ENCODE peak calls at places on chromosomes 3 and 15, in seven cellular contexts. A is astrocyte, E is cardiac fibroblast, F is mammary epithelial cell, D is NB4, C is kidney, P is cardiac muscle cell. K is an unnamed sample.

GRCh38 chr3:181761906-181762305 is 50.2 kb downstream of the SOX2 start:
- DNase-seq in E (no peak), C (no peak), D (no peak), F (no peak), P (no peak), A (no peak), K (no peak)

GRCh38 chr3:33438284-33438668 is 1.9 kb downstream of the UBP1 start:
- DNase-seq in F (peak; percentile 58), P (peak; percentile 12), C (no peak), A (peak; percentile 47), D (peak; percentile 52), E (peak; percentile 51), K (peak; percentile 73)

GRCh38 chr15:57472861-57473260 is 96.6 kb downstream of the CGNL1 start:
- DNase-seq in D (no peak), A (peak; percentile 29), E (no peak), P (no peak), C (no peak), F (no peak), K (peak; percentile 73)

GRCh38 chr3:53159415-53160135 is 1.4 kb upstream of the PRKCD start:
- DNase-seq in A (no peak), E (peak; percentile 66), F (no peak), C (no peak), P (no peak), D (no peak), K (no peak)

GRCh38 chr3:42159706-42160472 is 68.7 kb downstream of the TRAK1 start:
- DNase-seq in D (no peak), A (no peak), C (peak; percentile 90), F (peak; percentile 79), E (peak; percentile 35), P (peak; percentile 89), K (peak; percentile 28)

GRCh38 chr3:126487151-126487771 is 11.6 kb upstream of the ZXDC start:
- DNase-seq in A (no peak), D (peak; percentile 85), C (peak; percentile 62), E (peak; percentile 13), P (no peak), F (peak; percentile 60), K (peak; percentile 12)

GRCh38 chr15:76105911-76106310 is 46.1 kb downstream of the TMEM266 start:
- DNase-seq in A (no peak), D (no peak), C (no peak), E (no peak), F (no peak), P (no peak), K (no peak)

GRCh38 chr3:141815667-141816066 is 52.5 kb downstream of the GRK7 start:
- DNase-seq in A (no peak), C (no peak), D (no peak), F (no peak), P (no peak), E (no peak), K (no peak)

GRCh38 chr3:150222190-150222548 is 185.9 kb upstream of the TSC22D2 start:
- DNase-seq in E (no peak), C (no peak), D (no peak), F (no peak), P (no peak), A (no peak), K (no peak)

GRCh38 chr3:49671291-49672288 is 2.6 kb upstream of the APEH start:
- DNase-seq in C (peak; percentile 76), A (no peak), D (peak; percentile 77), F (peak; percentile 61), P (peak; percentile 78), E (peak; percentile 70), K (peak; percentile 51)

GRCh38 chr3:119292666-119293065 is 1.5 kb upstream of the ARHGAP31 start:
- DNase-seq in D (no peak), C (no peak), F (no peak), E (no peak), P (no peak), A (no peak), K (no peak)

GRCh38 chr15:45378149-45378912 is at the start of gene GATM:
- DNase-seq in P (peak; percentile 84), A (peak; percentile 76), E (peak; percentile 80), F (peak; percentile 75), D (peak; percentile 38), C (peak; percentile 94), K (peak; percentile 79)

GRCh38 chr15:79090487-79091203 is at the start of gene RASGRF1:
- DNase-seq in E (no peak), C (no peak), A (no peak), F (peak; percentile 30), P (peak; percentile 28), D (no peak), K (no peak)

GRCh38 chr3:188832961-188833615 is 338.7 kb upstream of the TPRG1 start:
- DNase-seq in C (no peak), E (peak; percentile 46), P (no peak), F (peak; percentile 84), D (no peak), A (no peak), K (peak; percentile 44)

GRCh38 chr3:142963266-142964149 is at the start of gene PAQR9:
- DNase-seq in E (no peak), F (no peak), P (peak; percentile 62), D (peak; percentile 53), C (no peak), A (peak; percentile 14), K (no peak)

GRCh38 chr3:159322322-159322939 is 520.6 kb downstream of the MFSD1 start:
- DNase-seq in D (peak; percentile 46), C (peak; percentile 31), F (no peak), P (peak; percentile 52), A (no peak), E (peak; percentile 25), K (peak; percentile 20)

GRCh38 chr15:98292442-98293240 is 332.1 kb downstream of the ARRDC4 start:
- DNase-seq in D (peak; percentile 60), F (peak; percentile 20), E (peak; percentile 2), P (peak; percentile 70), A (no peak), C (no peak), K (peak; percentile 3)

GRCh38 chr3:195035345-195036202 is 235.4 kb downstream of the XXYLT1 start:
- DNase-seq in A (no peak), E (no peak), C (peak; percentile 64), D (peak; percentile 32), P (no peak), F (no peak), K (no peak)
- TF ChIP-seq CTCF in A (no peak), E (no peak), C (no peak), D (peak; percentile 22), P (peak; percentile 27), F (no peak), K (no peak)

DNA sequence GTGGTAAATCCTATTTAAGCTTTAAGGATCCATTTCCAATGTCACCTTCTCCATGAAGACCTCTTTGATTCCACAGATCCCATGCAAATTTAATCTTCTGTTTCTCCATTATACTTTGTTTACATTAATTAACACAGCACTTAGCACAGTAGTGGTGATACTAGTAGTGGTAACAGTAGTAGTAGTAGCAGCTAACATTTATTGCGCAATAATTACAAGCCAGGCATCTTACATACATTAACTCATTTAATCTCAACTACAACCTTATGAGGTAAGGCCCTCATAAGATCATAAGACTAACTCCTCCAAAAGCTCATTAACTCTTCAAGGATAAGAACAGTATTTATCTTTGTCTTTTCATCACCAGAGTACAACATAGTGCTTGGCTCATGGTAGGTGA is 54.8 kb upstream of the FSIP1 start:
- DNase-seq in C (no peak), D (no peak), F (no peak), P (no peak), A (no peak), E (no peak), K (no peak)
- H3K4me3 ChIP-seq in C (no peak overlapping the region), D (no peak overlapping the region), F (no peak overlapping the region), P (no peak overlapping the region), A (no peak overlapping the region), E (no peak overlapping the region), K (no peak overlapping the region)

DNA sequence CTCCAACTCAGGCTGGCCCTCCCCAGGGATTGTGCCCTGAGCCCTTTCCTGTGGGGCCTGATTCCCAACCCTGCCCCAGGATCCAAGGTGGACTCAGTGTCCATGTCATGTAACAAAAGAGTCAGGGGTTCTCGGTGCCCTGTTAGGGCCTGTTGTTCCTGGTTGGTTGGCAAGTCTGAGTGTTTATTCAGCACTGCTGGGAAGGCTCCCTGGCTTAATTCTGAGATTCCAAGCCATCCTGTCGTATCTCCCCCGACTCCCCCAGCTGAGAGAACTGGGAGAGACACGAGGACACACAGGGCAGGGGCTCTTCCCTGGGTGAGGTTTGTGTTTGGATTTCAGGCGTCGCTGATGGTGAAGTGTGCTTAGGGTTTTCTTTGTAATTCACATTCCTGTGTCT is 78.3 kb downstream of the EEFSEC start:
- DNase-seq in C (no peak), F (no peak), E (no peak), A (peak; percentile 12), D (no peak), P (no peak), K (no peak)
- TF ChIP-seq CTCF in C (no peak), F (no peak), E (no peak), A (no peak), D (no peak), P (no peak), K (no peak)

DNA sequence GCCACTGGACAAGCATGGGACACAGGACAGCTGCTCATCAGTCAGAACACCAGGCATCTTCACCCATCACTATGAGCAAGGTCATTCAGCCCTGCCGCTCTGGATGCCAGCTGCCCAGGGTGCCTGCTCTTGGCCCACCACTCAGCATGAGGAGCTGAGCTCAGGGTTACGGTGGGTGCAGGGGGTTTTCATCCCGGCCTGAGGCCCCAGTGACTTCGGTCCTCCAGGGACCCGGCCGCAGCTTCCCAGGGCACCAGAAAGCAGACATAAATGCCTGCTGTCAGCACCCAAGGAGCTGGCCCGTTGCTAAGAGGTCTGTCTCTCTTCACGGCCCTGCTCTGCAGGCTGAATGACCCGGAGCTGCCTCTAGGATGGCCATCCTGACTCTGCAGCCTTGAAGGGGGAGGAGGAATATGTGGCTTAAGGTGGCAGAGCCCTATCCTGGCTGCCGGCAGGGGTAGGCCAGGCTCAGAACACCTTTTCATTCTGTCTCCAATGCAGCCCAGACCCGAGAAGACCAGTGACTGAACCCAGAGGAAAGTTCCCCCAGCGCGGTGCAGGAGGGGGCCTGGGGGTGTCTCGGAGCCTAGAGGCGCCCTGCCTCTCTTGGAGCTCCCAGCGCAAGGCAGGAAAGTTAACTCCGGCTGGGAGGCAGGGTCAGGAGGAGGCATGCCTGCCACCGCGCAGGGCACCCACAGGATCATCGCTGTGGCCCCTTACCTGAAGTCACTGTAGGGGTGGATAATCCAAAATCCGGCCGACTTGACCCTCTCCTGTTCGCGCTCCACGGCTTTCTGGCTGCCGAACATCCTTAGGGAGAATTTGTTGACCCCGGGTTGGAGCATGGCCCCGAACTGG is 1.8 kb downstream of the HCN4 start:
- DNase-seq in D (no peak), E (no peak), P (peak; percentile 68), C (no peak), A (no peak), F (no peak), K (no peak)
- H3K4me3 ChIP-seq in D (no peak overlapping the region), E (no peak overlapping the region), P (peak overlapping the region; percentile 80), C (no peak overlapping the region), A (no peak overlapping the region), F (no peak overlapping the region), K (no peak overlapping the region)

GRCh38 chr3:66997560-66998074 is 490 bp upstream of the KBTBD8 start:
- DNase-seq in C (no peak), P (no peak), D (no peak), F (no peak), A (peak; percentile 70), E (no peak), K (peak; percentile 61)

GRCh38 chr3:67001086-67001861 is 3.2 kb downstream of the KBTBD8 start:
- DNase-seq in D (no peak), A (no peak), E (no peak), P (no peak), F (no peak), C (no peak), K (no peak)

GRCh38 chr3:66998899-66999235 is 760 bp downstream of the KBTBD8 start:
- DNase-seq in C (no peak), D (no peak), E (peak; percentile 32), P (no peak), F (peak; percentile 33), A (peak; percentile 13), K (peak; percentile 1)

GRCh38 chr3:66998075-66998898 is at the start of gene KBTBD8:
- DNase-seq in A (peak; percentile 96), F (peak; percentile 99), E (peak; percentile 99), P (peak; percentile 99), C (peak; percentile 99), D (peak; percentile 98), K (peak; percentile 97)

GRCh38 chr3:67000006-67000405 is 1.9 kb downstream of the KBTBD8 start:
- DNase-seq in A (peak; percentile 51), C (no peak), D (peak; percentile 64), F (peak; percentile 78), P (no peak), E (peak; percentile 28), K (peak; percentile 23)
- TF ChIP-seq CTCF in A (no peak), C (no peak), D (no peak), F (no peak), P (no peak), E (no peak), K (no peak)